ENCODE peak calls at places on chromosome 17, in seven cellular contexts. A, V, S, M, J, G and F are unnamed samples.

GRCh38 chr17:42879596-42879985 is 21.0 kb upstream of the G6PC1 start:
- DNase-seq in A (no peak), V (peak; percentile 48), S (no peak), M (no peak), J (no peak), G (no peak), F (peak; percentile 72)

GRCh38 chr17:3683054-3683511 is 12.9 kb downstream of the P2RX5 start:
- DNase-seq in A (peak; percentile 84), V (no peak), S (peak; percentile 81), M (no peak), J (peak; percentile 60), G (peak; percentile 84), F (peak; percentile 35)

GRCh38 chr17:5793899-5794298 is 209.6 kb upstream of the NLRP1 start:
- DNase-seq in A (peak; percentile 85), V (no peak), S (peak; percentile 81), M (no peak), J (peak; percentile 57), G (no peak), F (no peak)

GRCh38 chr17:64420143-64420670 is 28.7 kb upstream of the MILR1 start:
- DNase-seq in A (peak; percentile 47), V (peak; percentile 84), S (peak; percentile 76), M (peak; percentile 63), J (peak; percentile 91), G (no peak), F (peak; percentile 85)

GRCh38 chr17:75271955-75272847 is 1.2 kb upstream of the MIF4GD start:
- DNase-seq in A (peak; percentile 52), V (peak; percentile 65), S (no peak), M (no peak), J (no peak), G (no peak), F (no peak)

GRCh38 chr17:46877466-46877865 is 26.1 kb downstream of the WNT9B start:
- DNase-seq in A (no peak), V (no peak), S (no peak), M (no peak), J (no peak), G (no peak), F (no peak)

GRCh38 chr17:62790554-62790953 is 17.6 kb downstream of the MARCHF10 start:
- DNase-seq in A (no peak), V (peak; percentile 93), S (no peak), M (no peak), J (peak; percentile 92), G (no peak), F (peak; percentile 93)

GRCh38 chr17:59762022-59762825 is 54.8 kb downstream of the VMP1 start:
- DNase-seq in A (no peak), V (peak; percentile 89), S (no peak), M (no peak), J (no peak), G (no peak), F (peak; percentile 89)

GRCh38 chr17:60327870-60328362 is 64.0 kb downstream of the USP32 start:
- DNase-seq in A (peak; percentile 55), V (no peak), S (no peak), M (no peak), J (no peak), G (no peak), F (no peak)

GRCh38 chr17:13864551-13864950 is 204.8 kb upstream of the COX10 start:
- DNase-seq in A (no peak), V (peak; percentile 66), S (no peak), M (no peak), J (no peak), G (no peak), F (peak; percentile 41)

GRCh38 chr17:32877164-32877764 is 340 bp upstream of the MYO1D start:
- DNase-seq in A (peak; percentile 95), V (peak; percentile 73), S (peak; percentile 92), M (peak; percentile 91), J (peak; percentile 97), G (peak; percentile 93), F (peak; percentile 82)

GRCh38 chr17:35774499-35774898 is 13.8 kb downstream of the C17orf50 start:
- DNase-seq in A (no peak), V (peak; percentile 21), S (no peak), M (no peak), J (no peak), G (no peak), F (no peak)

GRCh38 chr17:65557349-65558310 is 3.8 kb downstream of the AXIN2 start:
- DNase-seq in A (no peak), V (peak; percentile 55), S (no peak), M (no peak), J (peak; percentile 39), G (no peak), F (peak; percentile 16)

GRCh38 chr17:43734376-43734775 is 24.2 kb downstream of the SOST start:
- DNase-seq in A (no peak), V (peak; percentile 69), S (no peak), M (no peak), J (no peak), G (no peak), F (no peak)

GRCh38 chr17:975321-975982 is 4.1 kb downstream of the NXN start:
- DNase-seq in A (no peak), V (no peak), S (no peak), M (no peak), J (no peak), G (no peak), F (peak; percentile 38)

GRCh38 chr17:979211-979538 is 401 bp downstream of the NXN start:
- DNase-seq in A (no peak), V (no peak), S (no peak), M (no peak), J (no peak), G (no peak), F (no peak)

GRCh38 chr17:978110-979093 is 1.2 kb downstream of the NXN start:
- DNase-seq in A (no peak), V (peak; percentile 61), S (peak; percentile 48), M (peak; percentile 42), J (no peak), G (peak; percentile 61), F (peak; percentile 68)

GRCh38 chr17:977163-977562 is 2.4 kb downstream of the NXN start:
- DNase-seq in A (no peak), V (peak; percentile 54), S (no peak), M (no peak), J (no peak), G (no peak), F (no peak)

DNA sequence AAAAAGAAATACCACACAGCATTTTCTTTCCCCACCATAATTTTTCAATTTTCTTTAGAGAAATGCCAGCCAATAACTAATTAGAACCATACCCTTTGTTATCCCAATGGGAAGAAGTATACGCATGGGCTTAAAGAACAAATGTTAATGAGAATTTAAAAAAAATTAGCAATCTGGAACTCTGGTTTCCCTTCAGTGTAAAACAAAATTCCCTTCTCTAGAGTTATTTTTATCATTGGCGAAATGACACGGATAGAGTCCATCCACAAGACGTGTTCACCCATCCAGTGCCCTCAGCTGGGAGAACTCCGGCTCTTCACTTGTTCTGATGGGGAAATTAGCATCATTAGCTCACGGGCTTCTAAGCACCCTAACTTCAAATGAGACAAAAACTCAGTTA is 3.3 kb downstream of the NXN start:
- DNase-seq in A (no peak), V (no peak), S (no peak), M (no peak), J (no peak), G (no peak), F (no peak)
- H2AK5ac ChIP-seq in A (no peak overlapping the region), V (no peak overlapping the region), S (no peak overlapping the region), M (no peak overlapping the region), J (no peak overlapping the region), G (no peak overlapping the region), F (no peak overlapping the region)

GRCh38 chr17:17842111-17842876 is 5.5 kb upstream of the SREBF1 start:
- DNase-seq in A (no peak), V (no peak), S (no peak), M (no peak), J (no peak), G (no peak), F (no peak)

GRCh38 chr17:17839792-17840707 is 3.3 kb upstream of the SREBF1 start:
- DNase-seq in A (peak; percentile 98), V (peak; percentile 78), S (peak; percentile 94), M (peak; percentile 83), J (peak; percentile 91), G (peak; percentile 94), F (peak; percentile 96)

GRCh38 chr17:17841620-17842025 is 4.8 kb upstream of the SREBF1 start:
- DNase-seq in A (peak; percentile 49), V (no peak), S (peak; percentile 48), M (no peak), J (peak; percentile 18), G (no peak), F (peak; percentile 57)

GRCh38 chr17:17843096-17843495 is 6.3 kb upstream of the SREBF1 start:
- DNase-seq in A (no peak), V (no peak), S (no peak), M (no peak), J (no peak), G (no peak), F (no peak)

DNA sequence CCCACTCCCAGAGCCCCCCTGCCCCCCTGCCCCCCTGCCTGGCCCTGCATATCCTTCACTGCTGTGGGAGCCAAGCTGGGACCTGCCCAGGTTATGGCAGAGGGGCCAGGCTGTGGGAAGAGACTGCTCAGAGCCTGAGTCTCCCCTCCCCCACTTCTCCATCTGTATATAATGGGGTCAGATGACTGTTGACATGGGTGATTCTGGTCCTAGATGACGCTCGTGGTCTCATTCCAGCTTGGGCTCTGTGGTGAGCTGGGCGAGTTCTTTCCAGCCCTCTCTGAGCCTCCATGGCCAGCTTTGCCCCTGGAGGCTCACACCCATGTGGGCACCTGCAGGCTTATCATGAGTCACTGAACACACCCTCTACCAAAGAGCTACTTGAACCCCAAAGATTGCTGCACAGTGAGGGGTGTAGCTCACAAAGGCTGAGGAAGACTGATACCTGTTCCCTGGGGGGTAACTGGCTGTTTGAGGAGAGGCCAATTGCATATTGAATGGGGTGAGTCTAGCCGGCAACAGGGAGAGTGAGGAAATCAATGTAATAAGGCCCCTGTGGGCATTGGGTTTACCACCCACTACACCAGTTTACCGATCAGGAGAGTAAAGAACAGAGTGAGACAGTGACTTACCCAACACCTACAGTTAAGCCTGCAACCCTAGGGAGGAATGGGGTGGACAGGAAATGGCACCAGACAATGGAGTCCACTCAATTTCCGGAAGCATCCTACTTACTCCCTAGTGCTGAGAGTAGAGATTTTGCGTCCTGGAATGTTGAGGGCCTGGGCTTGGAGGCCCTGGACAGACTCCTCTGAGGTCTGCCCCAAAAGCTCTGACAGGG is 4.2 kb upstream of the SREBF1 start:
- DNase-seq in A (peak; percentile 39), V (peak; percentile 54), S (peak; percentile 62), M (no peak), J (peak; percentile 60), G (no peak), F (peak; percentile 80)
- H3K18ac ChIP-seq in A (peak overlapping the region; percentile 5), V (peak overlapping the region; percentile 14), S (peak overlapping the region; percentile 57), M (peak overlapping the region; percentile 49), J (peak overlapping the region; percentile 77), G (peak overlapping the region; percentile 100), F (peak overlapping the region; percentile 97)

DNA sequence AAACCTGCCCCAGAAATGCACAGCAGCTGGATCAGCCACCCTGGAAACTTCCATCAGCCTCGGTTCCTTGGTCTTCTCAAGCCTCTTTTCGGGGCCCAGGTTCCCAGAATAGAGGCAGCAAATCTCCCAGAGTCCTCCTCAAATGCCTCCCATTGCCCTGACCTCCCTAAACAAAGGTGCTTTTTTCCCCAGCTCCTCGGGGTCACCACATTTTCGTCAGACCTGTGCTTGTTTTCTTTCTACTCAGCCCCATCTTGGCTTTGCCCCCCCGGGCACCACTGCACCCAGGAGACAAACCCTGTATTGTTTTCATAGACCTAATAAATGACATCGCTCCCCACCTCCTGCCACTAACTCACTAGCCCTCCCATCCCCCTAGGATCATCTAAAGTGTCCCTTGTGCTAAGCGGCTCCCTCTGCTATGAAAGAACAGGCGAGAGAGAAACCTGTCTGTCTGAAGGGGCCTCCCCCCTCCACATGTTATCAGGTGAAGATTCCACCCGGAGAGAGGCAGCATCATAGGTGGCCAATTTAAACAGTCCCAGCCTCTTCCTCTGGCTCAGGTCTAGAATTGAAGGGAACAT is 451.1 kb downstream of the SOX9 start:
- DNase-seq in A (no peak), V (no peak), S (peak; percentile 14), M (no peak), J (no peak), G (no peak), F (no peak)
- H3K4me2 ChIP-seq in A (no peak overlapping the region), V (no peak overlapping the region), S (no peak overlapping the region), M (no peak overlapping the region), J (no peak overlapping the region), G (no peak overlapping the region), F (no peak overlapping the region)

GRCh38 chr17:67218385-67218950 is 26.5 kb downstream of the HELZ start:
- DNase-seq in A (no peak), V (peak; percentile 78), S (no peak), M (no peak), J (peak; percentile 40), G (no peak), F (peak; percentile 74)
- H2AK5ac ChIP-seq in A (no peak overlapping the region), V (no peak overlapping the region), S (no peak overlapping the region), M (no peak overlapping the region), J (no peak overlapping the region), G (no peak overlapping the region), F (no peak overlapping the region)